ENCODE peak calls at places on chromosomes 13 and 19, in six cellular contexts. D, L, X, C, W and A are unnamed samples.

GRCh38 chr19:2327773-2328400 is 499 bp downstream of the LSM7 start:
- DNase-seq in D (peak; percentile 64), L (no peak), X (peak; percentile 90), C (peak; percentile 32), W (peak; percentile 86), A (peak; percentile 91)

GRCh38 chr13:109256866-109257760 is 529.3 kb downstream of the IRS2 start:
- DNase-seq in D (no peak), L (peak; percentile 95), X (peak; percentile 42), C (peak; percentile 74), W (no peak), A (no peak)

GRCh38 chr13:53545340-53545941 is 516.8 kb downstream of the OLFM4 start:
- DNase-seq in D (no peak), L (no peak), X (no peak), C (no peak), W (no peak), A (no peak)

GRCh38 chr13:91108315-91108714 is 239.2 kb upstream of the MIR17HG start:
- DNase-seq in D (no peak), L (no peak), X (no peak), C (no peak), W (no peak), A (no peak)

GRCh38 chr13:26599403-26599802 is 41.9 kb downstream of the WASF3 start:
- DNase-seq in D (no peak), L (no peak), X (no peak), C (no peak), W (no peak), A (no peak)

GRCh38 chr19:13784731-13785452 is 10.4 kb upstream of the ZSWIM4 start:
- DNase-seq in D (peak; percentile 66), L (peak; percentile 65), X (peak; percentile 62), C (peak; percentile 44), W (no peak), A (peak; percentile 72)

GRCh38 chr19:19062454-19063182 is 1.2 kb upstream of the SLC25A42 start:
- DNase-seq in D (peak; percentile 58), L (no peak), X (peak; percentile 22), C (peak; percentile 30), W (no peak), A (peak; percentile 69)

GRCh38 chr13:79423801-79424642 is 18.0 kb upstream of the RBM26 start:
- DNase-seq in D (peak; percentile 18), L (peak; percentile 44), X (peak; percentile 53), C (peak; percentile 29), W (no peak), A (peak; percentile 65)

GRCh38 chr13:76527041-76527440 is 359.2 kb downstream of the KCTD12 start:
- DNase-seq in D (no peak), L (no peak), X (no peak), C (no peak), W (no peak), A (no peak)

GRCh38 chr19:7179917-7180306 is 110.4 kb downstream of the ZNF557 start:
- DNase-seq in D (no peak), L (no peak), X (no peak), C (no peak), W (no peak), A (no peak)

GRCh38 chr13:25493930-25494707 is 122.3 kb downstream of the ATP8A2 start:
- DNase-seq in D (no peak), L (no peak), X (no peak), C (no peak), W (no peak), A (peak; percentile 23)

GRCh38 chr19:13953021-13953531 is 767 bp downstream of the DCAF15 start:
- DNase-seq in D (peak; percentile 67), L (peak; percentile 53), X (peak; percentile 15), C (no peak), W (no peak), A (peak; percentile 31)

GRCh38 chr19:2782357-2782935 is 627 bp downstream of the SGTA start:
- DNase-seq in D (no peak), L (no peak), X (peak; percentile 4), C (no peak), W (no peak), A (peak; percentile 22)

GRCh38 chr13:114061047-114061446 is 71.4 kb downstream of the RASA3 start:
- DNase-seq in D (no peak), L (no peak), X (no peak), C (no peak), W (no peak), A (no peak)

GRCh38 chr13:65111223-65111622 is 2118.9 kb downstream of the PCDH9 start:
- DNase-seq in D (no peak), L (no peak), X (no peak), C (no peak), W (no peak), A (no peak)

GRCh38 chr19:40341601-40342482 is 6.4 kb downstream of the C19orf47 start:
- DNase-seq in D (no peak), L (no peak), X (no peak), C (no peak), W (no peak), A (no peak)

GRCh38 chr19:39126593-39127187 is 1.1 kb downstream of the PAK4 start:
- DNase-seq in D (no peak), L (peak; percentile 93), X (peak; percentile 30), C (peak; percentile 89), W (no peak), A (no peak)

GRCh38 chr19:55549500-55550320 is 4.4 kb upstream of the SBK3 start:
- DNase-seq in D (no peak), L (peak; percentile 88), X (peak; percentile 86), C (peak; percentile 64), W (no peak), A (no peak)

GRCh38 chr19:30648321-30648720 is 276.1 kb downstream of the ZNF536 start:
- DNase-seq in D (no peak), L (no peak), X (no peak), C (no peak), W (no peak), A (no peak)

GRCh38 chr13:99805361-99805760 is 166.2 kb downstream of the ZIC5 start:
- DNase-seq in D (no peak), L (no peak), X (no peak), C (no peak), W (no peak), A (no peak)

GRCh38 chr13:50798923-50799322 is 44.6 kb downstream of the DLEU7 start:
- DNase-seq in D (no peak), L (no peak), X (no peak), C (no peak), W (no peak), A (peak; percentile 71)

GRCh38 chr19:12806242-12807131 is at the start of gene RNASEH2A:
- DNase-seq in D (peak; percentile 92), L (peak; percentile 86), X (peak; percentile 88), C (peak; percentile 70), W (no peak), A (peak; percentile 94)

GRCh38 chr13:97266734-97267417 is 44.7 kb downstream of the MBNL2 start:
- DNase-seq in D (no peak), L (no peak), X (no peak), C (no peak), W (no peak), A (no peak)

GRCh38 chr13:33303885-33304284 is 18.3 kb upstream of the STARD13 start:
- DNase-seq in D (no peak), L (peak; percentile 25), X (no peak), C (no peak), W (no peak), A (no peak)

GRCh38 chr13:111337206-111337605 is 16.8 kb downstream of the TEX29 start:
- DNase-seq in D (no peak), L (no peak), X (no peak), C (no peak), W (no peak), A (no peak)

GRCh38 chr19:36972594-36972993 is 56.5 kb downstream of the ZNF568 start:
- DNase-seq in D (no peak), L (no peak), X (no peak), C (no peak), W (no peak), A (no peak)

GRCh38 chr19:35738021-35738886 is 4.0 kb downstream of the IGFLR1 start:
- DNase-seq in D (no peak), L (no peak), X (no peak), C (no peak), W (no peak), A (no peak)

GRCh38 chr19:29015569-29015968 is 197.4 kb downstream of the UQCRFS1 start:
- DNase-seq in D (no peak), L (no peak), X (no peak), C (no peak), W (no peak), A (no peak)

GRCh38 chr19:19997656-19998268 is 41.5 kb downstream of the ZNF682 start:
- DNase-seq in D (no peak), L (no peak), X (no peak), C (no peak), W (no peak), A (peak; percentile 49)

GRCh38 chr19:54248016-54248601 is 5.5 kb upstream of the LILRA6 start:
- DNase-seq in D (no peak), L (no peak), X (peak; percentile 75), C (no peak), W (no peak), A (peak; percentile 75)

GRCh38 chr19:41311072-41311471 is 1.1 kb downstream of the CCDC97 start:
- DNase-seq in D (no peak), L (no peak), X (no peak), C (no peak), W (no peak), A (no peak)

DNA sequence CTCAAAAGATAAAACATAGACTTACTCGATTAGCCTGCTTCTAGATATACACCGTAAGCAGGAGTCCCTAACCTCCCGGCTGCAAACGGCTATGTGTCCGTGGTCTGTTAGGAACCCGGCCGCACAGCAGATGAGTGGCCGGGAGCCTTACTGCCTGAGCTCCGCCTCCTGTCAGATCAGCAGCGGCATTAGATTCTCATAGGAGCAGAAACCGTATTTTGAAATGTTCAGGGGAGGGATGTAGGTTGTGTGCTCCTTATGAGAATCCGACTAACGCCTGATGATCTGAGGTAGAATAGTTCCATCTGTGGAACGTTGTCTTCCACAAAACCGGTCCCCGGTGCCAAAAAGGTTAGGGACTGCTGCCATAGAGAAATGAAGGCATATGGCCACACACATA is 1491.9 kb downstream of the SLITRK5 start:
- DNase-seq in D (no peak), L (no peak), X (no peak), C (no peak), W (no peak), A (no peak)
- TF ChIP-seq MAX in D (no peak), L (no peak), X (no peak), C (no peak), W (no peak), A (no peak)

GRCh38 chr13:38590796-38591507 is 95.9 kb upstream of the FREM2 start:
- DNase-seq in D (no peak), L (no peak), X (no peak), C (no peak), W (no peak), A (no peak)
- TF ChIP-seq MYC in D (no peak), L (no peak), X (no peak), C (no peak), W (no peak), A (no peak)

GRCh38 chr13:31072041-31072440 is 89.7 kb downstream of the HSPH1 start:
- DNase-seq in D (no peak), L (no peak), X (no peak), C (no peak), W (no peak), A (no peak)
- TF ChIP-seq MAX in D (no peak), L (no peak), X (no peak), C (no peak), W (no peak), A (no peak)

GRCh38 chr13:67554296-67554695 is 324.2 kb upstream of the PCDH9 start:
- DNase-seq in D (no peak), L (no peak), X (no peak), C (no peak), W (no peak), A (peak; percentile 24)

GRCh38 chr13:67554746-67555452 is 324.8 kb upstream of the PCDH9 start:
- DNase-seq in D (no peak), L (no peak), X (no peak), C (no peak), W (no peak), A (no peak)

GRCh38 chr13:67549331-67549730 is 319.2 kb upstream of the PCDH9 start:
- DNase-seq in D (no peak), L (peak; percentile 11), X (no peak), C (no peak), W (no peak), A (peak; percentile 27)
- TF ChIP-seq MYC in D (no peak), L (no peak), X (no peak), C (no peak), W (no peak), A (no peak)